ENCODE peak calls at places on chromosomes 11 and 22, in eight cellular contexts. One of them, this sample, is unnamed.

GRCh38 chr22:17968126-17968525 is 56.2 kb downstream of the MICAL3 start:
- DNase-seq in CD4-positive, alpha-beta T cell: no peak
- DNase-seq in pancreas: no peak
- DNase-seq in activated CD8-positive, alpha-beta T cell treated with anti-CD3 and anti-CD28 coated beads for 36 hours: no peak
- DNase-seq in lower lobe of right lung: no peak
- DNase-seq in astrocyte of the spinal cord: no peak
- DNase-seq in colonic mucosa: no peak
- DNase-seq in thoracic aorta: no peak
- DNase-seq in this sample: no peak

GRCh38 chr11:93908689-93909088 is 58.3 kb upstream of the VSTM5 start:
- DNase-seq in astrocyte of the spinal cord: peak
- DNase-seq in activated CD8-positive, alpha-beta T cell treated with anti-CD3 and anti-CD28 coated beads for 36 hours: no peak
- DNase-seq in thoracic aorta: no peak
- DNase-seq in lower lobe of right lung: no peak
- DNase-seq in colonic mucosa: no peak
- DNase-seq in pancreas: no peak
- DNase-seq in CD4-positive, alpha-beta T cell: no peak
- DNase-seq in this sample: no peak

GRCh38 chr11:78019808-78020207 is 3.3 kb downstream of the KCTD14 start:
- DNase-seq in activated CD8-positive, alpha-beta T cell treated with anti-CD3 and anti-CD28 coated beads for 36 hours: no peak
- DNase-seq in colonic mucosa: no peak
- DNase-seq in pancreas: no peak
- DNase-seq in lower lobe of right lung: no peak
- DNase-seq in astrocyte of the spinal cord: peak
- DNase-seq in CD4-positive, alpha-beta T cell: no peak
- DNase-seq in thoracic aorta: no peak
- DNase-seq in this sample: no peak

GRCh38 chr11:124108158-124108557 is 7.1 kb upstream of the VWA5A start:
- DNase-seq in pancreas: no peak
- DNase-seq in colonic mucosa: no peak
- DNase-seq in thoracic aorta: no peak
- DNase-seq in activated CD8-positive, alpha-beta T cell treated with anti-CD3 and anti-CD28 coated beads for 36 hours: peak
- DNase-seq in CD4-positive, alpha-beta T cell: no peak
- DNase-seq in astrocyte of the spinal cord: peak
- DNase-seq in lower lobe of right lung: no peak
- DNase-seq in this sample: no peak

GRCh38 chr11:77418981-77419592 is 54.8 kb downstream of the PAK1 start:
- DNase-seq in astrocyte of the spinal cord: no peak
- DNase-seq in CD4-positive, alpha-beta T cell: no peak
- DNase-seq in thoracic aorta: no peak
- DNase-seq in lower lobe of right lung: no peak
- DNase-seq in activated CD8-positive, alpha-beta T cell treated with anti-CD3 and anti-CD28 coated beads for 36 hours: no peak
- DNase-seq in colonic mucosa: no peak
- DNase-seq in pancreas: no peak
- DNase-seq in this sample: no peak

GRCh38 chr11:94171693-94172440 is 43.2 kb downstream of the PANX1 start:
- DNase-seq in thoracic aorta: no peak
- DNase-seq in colonic mucosa: peak
- DNase-seq in astrocyte of the spinal cord: no peak
- DNase-seq in activated CD8-positive, alpha-beta T cell treated with anti-CD3 and anti-CD28 coated beads for 36 hours: peak
- DNase-seq in CD4-positive, alpha-beta T cell: no peak
- DNase-seq in pancreas: no peak
- DNase-seq in lower lobe of right lung: peak
- DNase-seq in this sample: peak

GRCh38 chr11:126816655-126817054 is 183.9 kb downstream of the KIRREL3 start:
- DNase-seq in astrocyte of the spinal cord: peak
- DNase-seq in colonic mucosa: no peak
- DNase-seq in lower lobe of right lung: no peak
- DNase-seq in pancreas: no peak
- DNase-seq in activated CD8-positive, alpha-beta T cell treated with anti-CD3 and anti-CD28 coated beads for 36 hours: no peak
- DNase-seq in thoracic aorta: no peak
- DNase-seq in CD4-positive, alpha-beta T cell: no peak
- DNase-seq in this sample: no peak

GRCh38 chr11:119339581-119340334 is 925 bp downstream of the C1QTNF5 start:
- DNase-seq in CD4-positive, alpha-beta T cell: no peak
- DNase-seq in activated CD8-positive, alpha-beta T cell treated with anti-CD3 and anti-CD28 coated beads for 36 hours: peak
- DNase-seq in astrocyte of the spinal cord: peak
- DNase-seq in colonic mucosa: peak
- DNase-seq in lower lobe of right lung: peak
- DNase-seq in thoracic aorta: no peak
- DNase-seq in pancreas: peak
- DNase-seq in this sample: no peak

GRCh38 chr11:12430912-12431311 is 53.5 kb downstream of the PARVA start:
- DNase-seq in pancreas: no peak
- DNase-seq in lower lobe of right lung: no peak
- DNase-seq in thoracic aorta: peak
- DNase-seq in CD4-positive, alpha-beta T cell: no peak
- DNase-seq in colonic mucosa: peak
- DNase-seq in astrocyte of the spinal cord: peak
- DNase-seq in activated CD8-positive, alpha-beta T cell treated with anti-CD3 and anti-CD28 coated beads for 36 hours: no peak
- DNase-seq in this sample: peak

GRCh38 chr22:20779813-20780148 is 5.9 kb downstream of the SERPIND1 start:
- DNase-seq in activated CD8-positive, alpha-beta T cell treated with anti-CD3 and anti-CD28 coated beads for 36 hours: no peak
- DNase-seq in pancreas: no peak
- DNase-seq in thoracic aorta: no peak
- DNase-seq in colonic mucosa: no peak
- DNase-seq in lower lobe of right lung: no peak
- DNase-seq in astrocyte of the spinal cord: peak
- DNase-seq in CD4-positive, alpha-beta T cell: no peak
- DNase-seq in this sample: no peak

GRCh38 chr11:68821670-68822069 is 20.0 kb downstream of the CPT1A start:
- DNase-seq in CD4-positive, alpha-beta T cell: no peak
- DNase-seq in activated CD8-positive, alpha-beta T cell treated with anti-CD3 and anti-CD28 coated beads for 36 hours: no peak
- DNase-seq in lower lobe of right lung: no peak
- DNase-seq in astrocyte of the spinal cord: no peak
- DNase-seq in pancreas: no peak
- DNase-seq in colonic mucosa: no peak
- DNase-seq in thoracic aorta: no peak
- DNase-seq in this sample: no peak

GRCh38 chr11:58796333-58797049 is 48.0 kb downstream of the GLYATL2 start:
- DNase-seq in astrocyte of the spinal cord: no peak
- DNase-seq in pancreas: no peak
- DNase-seq in activated CD8-positive, alpha-beta T cell treated with anti-CD3 and anti-CD28 coated beads for 36 hours: no peak
- DNase-seq in thoracic aorta: no peak
- DNase-seq in CD4-positive, alpha-beta T cell: no peak
- DNase-seq in colonic mucosa: no peak
- DNase-seq in lower lobe of right lung: no peak
- DNase-seq in this sample: no peak

GRCh38 chr11:127737499-127737898 is 736.9 kb upstream of the KIRREL3 start:
- DNase-seq in colonic mucosa: no peak
- DNase-seq in lower lobe of right lung: no peak
- DNase-seq in astrocyte of the spinal cord: no peak
- DNase-seq in thoracic aorta: no peak
- DNase-seq in activated CD8-positive, alpha-beta T cell treated with anti-CD3 and anti-CD28 coated beads for 36 hours: no peak
- DNase-seq in CD4-positive, alpha-beta T cell: no peak
- DNase-seq in pancreas: no peak
- DNase-seq in this sample: no peak

GRCh38 chr11:62732830-62733229 is 4.5 kb downstream of the TTC9C start:
- DNase-seq in CD4-positive, alpha-beta T cell: no peak
- DNase-seq in thoracic aorta: no peak
- DNase-seq in astrocyte of the spinal cord: peak
- DNase-seq in activated CD8-positive, alpha-beta T cell treated with anti-CD3 and anti-CD28 coated beads for 36 hours: no peak
- DNase-seq in pancreas: no peak
- DNase-seq in lower lobe of right lung: no peak
- DNase-seq in colonic mucosa: no peak
- DNase-seq in this sample: no peak

DNA sequence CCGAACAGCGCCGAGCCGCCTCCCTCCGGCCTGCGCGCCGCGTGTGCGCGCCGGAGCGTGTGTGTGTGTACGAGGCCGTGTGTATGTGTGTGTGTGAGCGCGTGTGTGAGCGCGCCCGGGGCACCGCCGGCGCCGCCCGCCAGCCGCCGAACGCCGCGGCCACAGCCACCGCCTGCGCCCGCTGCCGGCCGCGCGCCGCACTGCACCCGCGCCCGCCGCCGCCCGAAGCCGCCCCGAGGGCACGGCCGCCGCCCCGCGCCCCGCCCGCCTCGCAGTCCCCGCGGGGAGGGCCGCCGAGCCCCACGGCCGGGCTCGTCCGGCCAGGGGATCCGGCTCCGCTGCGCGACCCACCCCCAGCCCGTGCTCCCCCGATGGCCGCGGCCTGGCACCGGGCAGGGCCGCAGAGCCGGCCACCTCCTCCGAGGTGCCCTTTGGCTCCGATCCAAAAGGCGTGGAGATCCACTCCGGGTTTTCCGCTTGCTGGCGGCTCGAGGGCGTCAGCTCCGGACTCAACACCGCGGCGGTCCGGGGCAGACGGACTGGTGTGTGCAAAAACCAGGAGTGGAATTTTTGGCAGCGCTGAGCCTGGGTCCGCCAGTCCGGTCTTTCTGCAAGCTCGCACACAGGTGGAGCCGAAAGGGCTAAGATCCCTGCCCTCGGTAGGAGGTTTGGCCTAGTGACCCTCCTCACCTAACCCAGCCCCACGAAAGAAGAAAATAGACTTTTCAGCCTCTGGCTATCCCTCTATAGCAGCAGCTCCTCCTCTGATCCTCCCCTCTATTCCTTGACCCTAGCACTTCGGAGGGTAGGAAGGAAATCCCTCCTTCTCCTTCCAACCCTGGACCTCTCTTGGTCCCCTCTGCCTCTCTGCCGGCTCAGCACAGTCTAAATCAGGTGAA is at the start of gene SYT7:
- DNase-seq in pancreas: peak
- DNase-seq in astrocyte of the spinal cord: peak
- DNase-seq in lower lobe of right lung: peak
- DNase-seq in colonic mucosa: peak
- DNase-seq in activated CD8-positive, alpha-beta T cell treated with anti-CD3 and anti-CD28 coated beads for 36 hours: peak
- DNase-seq in CD4-positive, alpha-beta T cell: peak
- DNase-seq in thoracic aorta: peak
- DNase-seq in this sample: peak
- TF ChIP-seq CTCF in pancreas: no peak
- TF ChIP-seq CTCF in astrocyte of the spinal cord: peak
- TF ChIP-seq CTCF in lower lobe of right lung: no peak
- TF ChIP-seq CTCF in colonic mucosa: no peak
- TF ChIP-seq CTCF in activated CD8-positive, alpha-beta T cell treated with anti-CD3 and anti-CD28 coated beads for 36 hours: peak
- TF ChIP-seq CTCF in CD4-positive, alpha-beta T cell: no peak
- TF ChIP-seq CTCF in thoracic aorta: no peak
- TF ChIP-seq CTCF in this sample: no peak

GRCh38 chr11:66363805-66364535 is 7.6 kb downstream of the SLC29A2 start:
- DNase-seq in CD4-positive, alpha-beta T cell: peak
- DNase-seq in activated CD8-positive, alpha-beta T cell treated with anti-CD3 and anti-CD28 coated beads for 36 hours: peak
- DNase-seq in astrocyte of the spinal cord: no peak
- DNase-seq in lower lobe of right lung: peak
- DNase-seq in thoracic aorta: no peak
- DNase-seq in colonic mucosa: peak
- DNase-seq in pancreas: peak
- DNase-seq in this sample: no peak
- TF ChIP-seq CTCF in CD4-positive, alpha-beta T cell: peak
- TF ChIP-seq CTCF in activated CD8-positive, alpha-beta T cell treated with anti-CD3 and anti-CD28 coated beads for 36 hours: peak
- TF ChIP-seq CTCF in astrocyte of the spinal cord: peak
- TF ChIP-seq CTCF in lower lobe of right lung: peak
- TF ChIP-seq CTCF in thoracic aorta: peak
- TF ChIP-seq CTCF in colonic mucosa: peak
- TF ChIP-seq CTCF in pancreas: peak
- TF ChIP-seq CTCF in this sample: no peak

GRCh38 chr11:106280041-106280440 is 202.6 kb downstream of the AASDHPPT start:
- DNase-seq in lower lobe of right lung: no peak
- DNase-seq in CD4-positive, alpha-beta T cell: no peak
- DNase-seq in thoracic aorta: no peak
- DNase-seq in colonic mucosa: no peak
- DNase-seq in pancreas: no peak
- DNase-seq in activated CD8-positive, alpha-beta T cell treated with anti-CD3 and anti-CD28 coated beads for 36 hours: no peak
- DNase-seq in astrocyte of the spinal cord: no peak
- DNase-seq in this sample: no peak

GRCh38 chr11:106278391-106278790 is 200.9 kb downstream of the AASDHPPT start:
- DNase-seq in pancreas: no peak
- DNase-seq in activated CD8-positive, alpha-beta T cell treated with anti-CD3 and anti-CD28 coated beads for 36 hours: no peak
- DNase-seq in thoracic aorta: no peak
- DNase-seq in colonic mucosa: no peak
- DNase-seq in astrocyte of the spinal cord: no peak
- DNase-seq in CD4-positive, alpha-beta T cell: no peak
- DNase-seq in lower lobe of right lung: no peak
- DNase-seq in this sample: no peak

GRCh38 chr11:106286881-106287504 is 209.5 kb downstream of the AASDHPPT start:
- DNase-seq in thoracic aorta: no peak
- DNase-seq in lower lobe of right lung: no peak
- DNase-seq in pancreas: no peak
- DNase-seq in colonic mucosa: no peak
- DNase-seq in astrocyte of the spinal cord: no peak
- DNase-seq in CD4-positive, alpha-beta T cell: no peak
- DNase-seq in activated CD8-positive, alpha-beta T cell treated with anti-CD3 and anti-CD28 coated beads for 36 hours: no peak
- DNase-seq in this sample: no peak

GRCh38 chr11:106276859-106277436 is 199.5 kb downstream of the AASDHPPT start:
- DNase-seq in astrocyte of the spinal cord: peak
- DNase-seq in colonic mucosa: no peak
- DNase-seq in lower lobe of right lung: no peak
- DNase-seq in pancreas: no peak
- DNase-seq in activated CD8-positive, alpha-beta T cell treated with anti-CD3 and anti-CD28 coated beads for 36 hours: no peak
- DNase-seq in CD4-positive, alpha-beta T cell: no peak
- DNase-seq in thoracic aorta: no peak
- DNase-seq in this sample: no peak

DNA sequence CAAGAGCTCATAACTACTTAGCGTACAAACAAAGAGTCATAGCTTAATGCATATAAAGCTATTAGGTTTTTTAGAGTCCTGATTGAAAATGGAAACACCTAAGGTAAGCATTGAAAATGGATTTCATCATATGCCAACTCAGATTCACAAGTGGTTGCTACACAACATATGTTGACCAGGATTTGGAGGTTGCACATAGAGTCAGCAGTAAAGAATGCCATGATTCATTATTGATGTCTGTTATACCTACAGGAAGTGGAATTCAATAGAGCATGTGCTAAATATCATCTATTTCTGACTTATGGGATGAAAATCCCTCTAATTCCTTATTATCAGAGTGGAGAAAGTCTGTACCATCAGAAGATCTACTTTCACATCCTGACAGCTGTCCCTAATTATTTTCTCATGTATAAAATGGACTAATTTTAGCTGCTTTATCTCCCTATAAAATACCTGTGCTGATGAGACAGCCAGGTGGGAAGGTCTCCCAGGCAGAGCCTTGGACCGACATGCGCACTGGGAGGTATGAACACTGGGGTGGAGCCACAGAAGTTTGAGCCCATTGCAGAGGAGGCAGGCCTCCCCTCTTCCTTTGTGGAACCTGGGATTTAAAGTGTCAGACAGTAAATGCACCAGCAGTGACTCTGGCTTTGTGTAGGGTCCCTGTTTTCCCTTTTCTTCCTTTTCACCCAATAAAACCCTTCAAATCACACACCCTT is 204.2 kb downstream of the AASDHPPT start:
- DNase-seq in astrocyte of the spinal cord: peak
- DNase-seq in pancreas: no peak
- DNase-seq in colonic mucosa: no peak
- DNase-seq in lower lobe of right lung: no peak
- DNase-seq in CD4-positive, alpha-beta T cell: no peak
- DNase-seq in activated CD8-positive, alpha-beta T cell treated with anti-CD3 and anti-CD28 coated beads for 36 hours: no peak
- DNase-seq in thoracic aorta: no peak
- DNase-seq in this sample: no peak
- TF ChIP-seq CTCF in astrocyte of the spinal cord: no peak
- TF ChIP-seq CTCF in pancreas: no peak
- TF ChIP-seq CTCF in colonic mucosa: no peak
- TF ChIP-seq CTCF in lower lobe of right lung: no peak
- TF ChIP-seq CTCF in CD4-positive, alpha-beta T cell: no peak
- TF ChIP-seq CTCF in activated CD8-positive, alpha-beta T cell treated with anti-CD3 and anti-CD28 coated beads for 36 hours: no peak
- TF ChIP-seq CTCF in thoracic aorta: no peak
- TF ChIP-seq CTCF in this sample: no peak

DNA sequence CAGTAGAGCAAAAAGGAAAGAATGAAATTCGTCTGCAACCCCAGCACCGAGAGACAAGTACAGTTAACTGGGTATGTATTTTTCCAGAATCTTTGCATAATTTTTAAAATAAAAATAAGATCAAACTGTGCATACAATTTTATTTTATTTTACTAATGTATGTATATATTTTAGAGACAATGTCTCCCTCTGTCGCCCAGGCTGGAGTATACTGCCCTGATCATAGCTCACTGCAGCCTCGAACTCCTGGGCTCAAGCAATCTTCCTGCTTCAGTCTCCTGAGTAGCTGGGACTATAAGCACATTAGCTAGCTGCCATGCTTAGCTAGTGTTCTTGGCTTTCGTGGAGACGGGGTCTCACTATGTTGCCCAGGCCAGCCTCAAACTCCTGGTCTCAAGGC is 18.8 kb upstream of the DRD2 start:
- DNase-seq in CD4-positive, alpha-beta T cell: no peak
- DNase-seq in astrocyte of the spinal cord: no peak
- DNase-seq in pancreas: no peak
- DNase-seq in activated CD8-positive, alpha-beta T cell treated with anti-CD3 and anti-CD28 coated beads for 36 hours: no peak
- DNase-seq in colonic mucosa: no peak
- DNase-seq in thoracic aorta: no peak
- DNase-seq in lower lobe of right lung: no peak
- DNase-seq in this sample: no peak
- TF ChIP-seq CTCF in CD4-positive, alpha-beta T cell: no peak
- TF ChIP-seq CTCF in astrocyte of the spinal cord: no peak
- TF ChIP-seq CTCF in pancreas: no peak
- TF ChIP-seq CTCF in activated CD8-positive, alpha-beta T cell treated with anti-CD3 and anti-CD28 coated beads for 36 hours: no peak
- TF ChIP-seq CTCF in colonic mucosa: no peak
- TF ChIP-seq CTCF in thoracic aorta: no peak
- TF ChIP-seq CTCF in lower lobe of right lung: no peak
- TF ChIP-seq CTCF in this sample: no peak